ENCODE peak calls at places on chromosomes 5 and 9, in six cellular contexts. G, Z, K, Q, W and D are unnamed samples.

GRCh38 chr5:124402144-124402581 is 344.3 kb downstream of the ZNF608 start:
- DNase-seq in G (no peak), Z (peak), K (peak), Q (peak), W (no peak), D (no peak)

GRCh38 chr5:112570708-112571448 is 151.8 kb upstream of the EPB41L4A start:
- DNase-seq in G (no peak), Z (no peak), K (no peak), Q (no peak), W (no peak), D (no peak)

GRCh38 chr9:85332487-85332886 is 409.3 kb downstream of the AGTPBP1 start:
- DNase-seq in G (no peak), Z (peak), K (peak), Q (no peak), W (no peak), D (no peak)

GRCh38 chr5:68543212-68543611 is 327.7 kb downstream of the PIK3R1 start:
- DNase-seq in G (no peak), Z (no peak), K (no peak), Q (no peak), W (no peak), D (no peak)

GRCh38 chr9:126974604-126975003 is 60.0 kb downstream of the RALGPS1 start:
- DNase-seq in G (no peak), Z (no peak), K (no peak), Q (no peak), W (no peak), D (no peak)

GRCh38 chr5:15574121-15574520 is 74.1 kb downstream of the FBXL7 start:
- DNase-seq in G (no peak), Z (no peak), K (no peak), Q (no peak), W (no peak), D (no peak)

GRCh38 chr9:93231121-93231694 is 47.3 kb downstream of the WNK2 start:
- DNase-seq in G (no peak), Z (peak), K (peak), Q (peak), W (no peak), D (no peak)

GRCh38 chr5:34045996-34046395 is 3.0 kb upstream of the C1QTNF3 start:
- DNase-seq in G (no peak), Z (no peak), K (peak), Q (no peak), W (no peak), D (no peak)

GRCh38 chr5:129133553-129133952 is 39.0 kb downstream of the ISOC1 start:
- DNase-seq in G (no peak), Z (no peak), K (no peak), Q (no peak), W (no peak), D (no peak)

GRCh38 chr9:112764837-112765236 is 14.3 kb downstream of the SNX30 start:
- DNase-seq in G (no peak), Z (no peak), K (no peak), Q (no peak), W (no peak), D (no peak)

GRCh38 chr5:174239718-174240117 is 194.2 kb downstream of the NSG2 start:
- DNase-seq in G (no peak), Z (no peak), K (no peak), Q (no peak), W (no peak), D (no peak)

GRCh38 chr5:57410374-57411320 is 72.0 kb downstream of the ACTBL2 start:
- DNase-seq in G (no peak), Z (no peak), K (peak), Q (no peak), W (no peak), D (no peak)

GRCh38 chr5:78002690-78003089 is 226.6 kb upstream of the TBCA start:
- DNase-seq in G (no peak), Z (no peak), K (no peak), Q (no peak), W (no peak), D (no peak)

GRCh38 chr9:36471359-36471758 is 71.3 kb upstream of the RNF38 start:
- DNase-seq in G (no peak), Z (no peak), K (no peak), Q (no peak), W (no peak), D (no peak)

GRCh38 chr5:181160144-181160754 is 12.9 kb downstream of the OR2V2 start:
- DNase-seq in G (no peak), Z (no peak), K (peak), Q (peak), W (peak), D (no peak)

GRCh38 chr5:76372320-76373054 is 30.6 kb upstream of the IQGAP2 start:
- DNase-seq in G (no peak), Z (peak), K (peak), Q (no peak), W (no peak), D (no peak)

GRCh38 chr9:4306066-4306787 is 6.4 kb upstream of the GLIS3 start:
- DNase-seq in G (no peak), Z (peak), K (peak), Q (no peak), W (no peak), D (no peak)

GRCh38 chr9:117178596-117179111 is 236.2 kb downstream of the ASTN2 start:
- DNase-seq in G (no peak), Z (no peak), K (no peak), Q (no peak), W (no peak), D (no peak)

GRCh38 chr5:44361626-44362002 is 27.6 kb downstream of the FGF10 start:
- DNase-seq in G (no peak), Z (no peak), K (no peak), Q (no peak), W (no peak), D (no peak)

GRCh38 chr9:34016149-34016548 is 32.5 kb downstream of the UBAP2 start:
- DNase-seq in G (no peak), Z (no peak), K (no peak), Q (no peak), W (no peak), D (no peak)